ENCODE peak calls at places on chromosomes 5 and 9, in nine cellular contexts. A is uterus; Y is occipital lobe; V is amniotic stem cell; T is substantia nigra; G is right lobe of liver; P is CD8-positive, alpha-beta memory T cell; Z is SW480; D is T-helper 17 cell. Q is an unnamed sample.

GRCh38 chr9:98008764-98009163 is 25.6 kb downstream of the ANP32B start:
- DNase-seq in G (no peak), V (no peak), D (no peak), Y (no peak), T (no peak), Z (no peak), P (no peak), A (no peak), Q (no peak)

GRCh38 chr9:135596211-135596610 is 34.7 kb downstream of the PAEP start:
- DNase-seq in V (no peak), Z (no peak), Y (no peak), A (no peak), T (no peak), D (no peak), G (no peak), P (no peak), Q (no peak)

GRCh38 chr5:172477466-172477865 is 23.1 kb upstream of the SH3PXD2B start:
- DNase-seq in Z (no peak), V (no peak), A (no peak), P (no peak), G (no peak), T (no peak), Y (no peak), D (no peak), Q (no peak)

GRCh38 chr5:111859031-111859430 is 102.0 kb upstream of the NREP start:
- DNase-seq in P (no peak), Z (no peak), G (no peak), T (no peak), V (no peak), D (no peak), A (no peak), Y (no peak), Q (no peak)

GRCh38 chr9:7560669-7561305 is 238.8 kb downstream of the DMAC1 start:
- DNase-seq in G (no peak), D (no peak), Y (no peak), T (no peak), P (no peak), V (no peak), A (no peak), Z (no peak), Q (no peak)

GRCh38 chr5:24059006-24059405 is 551.6 kb downstream of the PRDM9 start:
- DNase-seq in Y (no peak), D (no peak), Z (no peak), V (no peak), P (no peak), G (no peak), T (no peak), A (no peak), Q (no peak)

GRCh38 chr5:69042500-69042899 is 51.3 kb upstream of the SLC30A5 start:
- DNase-seq in T (no peak), P (no peak), V (no peak), D (no peak), Z (peak), G (no peak), Y (no peak), A (no peak), Q (no peak)

GRCh38 chr5:5063533-5063953 is 76.6 kb upstream of the ADAMTS16 start:
- DNase-seq in D (no peak), Z (peak), T (no peak), A (no peak), Y (no peak), V (no peak), G (no peak), P (no peak), Q (no peak)

GRCh38 chr9:655875-656274 is 185.6 kb upstream of the DMRT1 start:
- DNase-seq in V (no peak), D (no peak), P (no peak), T (peak), A (peak), G (peak), Z (no peak), Y (no peak), Q (no peak)

GRCh38 chr9:33447404-33448158 is at the start of gene AQP3:
- DNase-seq in G (peak), D (peak), T (peak), P (peak), A (peak), V (no peak), Y (peak), Z (peak), Q (peak)

GRCh38 chr5:127260686-127261085 is 29.9 kb upstream of the MEGF10 start:
- DNase-seq in T (no peak), Z (no peak), P (no peak), Y (no peak), V (no peak), D (no peak), A (no peak), G (no peak), Q (no peak)

GRCh38 chr5:14413331-14413750 is 168.3 kb upstream of the OTULINL start:
- DNase-seq in Z (no peak), G (no peak), D (no peak), V (no peak), P (no peak), Y (no peak), T (no peak), A (no peak), Q (no peak)

GRCh38 chr9:91423785-91424402 is at the start of gene NFIL3:
- DNase-seq in D (peak), Y (peak), T (peak), G (peak), V (peak), A (peak), P (peak), Z (peak), Q (peak)

GRCh38 chr9:105405514-105406131 is 42.2 kb upstream of the FSD1L start:
- DNase-seq in G (no peak), Y (no peak), D (no peak), V (no peak), T (no peak), A (no peak), P (peak), Z (peak), Q (no peak)

GRCh38 chr9:78130004-78130403 is 98.4 kb upstream of the GNAQ start:
- DNase-seq in P (no peak), V (no peak), T (peak), A (no peak), Y (peak), Z (peak), D (no peak), G (no peak), Q (no peak)

GRCh38 chr5:170508660-170509322 is 5.0 kb downstream of the KCNIP1 start:
- DNase-seq in Z (no peak), V (no peak), Y (no peak), D (no peak), A (no peak), G (no peak), P (no peak), T (no peak), Q (no peak)

GRCh38 chr9:8570776-8571175 is 771.2 kb upstream of the DMAC1 start:
- DNase-seq in Y (no peak), P (no peak), G (no peak), T (no peak), A (no peak), Z (no peak), V (no peak), D (no peak), Q (no peak)

GRCh38 chr5:124746252-124746915 is at the start of gene ZNF608:
- DNase-seq in T (peak), Z (peak), V (no peak), D (no peak), Y (no peak), G (no peak), A (peak), P (no peak), Q (peak)

GRCh38 chr5:123285122-123286011 is 137.8 kb downstream of the CEP120 start:
- DNase-seq in A (no peak), D (no peak), V (no peak), P (no peak), T (no peak), Y (no peak), G (no peak), Z (no peak), Q (peak)

GRCh38 chr5:150523472-150524350 is 15.8 kb downstream of the NDST1 start:
- DNase-seq in V (peak), T (peak), Z (peak), A (peak), D (no peak), G (no peak), Y (peak), P (no peak), Q (peak)

GRCh38 chr9:2174321-2174720 is 159.2 kb downstream of the SMARCA2 start:
- DNase-seq in Z (no peak), Y (no peak), P (no peak), D (no peak), V (no peak), T (no peak), G (no peak), A (no peak), Q (no peak)

GRCh38 chr5:95664204-95664786 is 17.7 kb downstream of the RFESD start:
- DNase-seq in P (no peak), V (no peak), T (no peak), Y (no peak), G (no peak), D (no peak), A (no peak), Z (peak), Q (peak)

GRCh38 chr9:112858625-112859147 is 32.0 kb downstream of the SLC46A2 start:
- DNase-seq in Z (no peak), A (no peak), Y (no peak), P (no peak), V (no peak), T (peak), G (no peak), D (no peak), Q (no peak)

GRCh38 chr5:67085616-67086015 is 111.0 kb downstream of the CD180 start:
- DNase-seq in G (no peak), Z (no peak), D (no peak), A (no peak), P (no peak), Y (no peak), T (no peak), V (no peak), Q (no peak)

GRCh38 chr5:76715484-76715733 is 517 bp upstream of the F2R start:
- DNase-seq in A (no peak), G (no peak), V (no peak), P (no peak), Y (no peak), Z (no peak), T (no peak), D (no peak), Q (no peak)

GRCh38 chr9:137694962-137695875 is 76.4 kb downstream of the EHMT1 start:
- DNase-seq in V (no peak), P (no peak), Y (peak), A (peak), T (peak), Z (peak), D (no peak), G (peak), Q (peak)

GRCh38 chr5:2508514-2508913 is 243.0 kb downstream of the IRX2 start:
- DNase-seq in P (no peak), Y (no peak), T (no peak), G (no peak), D (no peak), A (no peak), Z (no peak), V (no peak), Q (no peak)

Q was measured in endothelial cell.